ENCODE peak calls at places on chromosome 1, in ten cellular contexts. Z is left ventricle myocardium inferior; W is A549; E is heart left ventricle; G is CD8-positive, alpha-beta T cell; J is transverse colon; Y is dorsolateral prefrontal cortex; V is lower lobe of right lung; P is HCT116; B is hepatocyte. N is an unnamed sample.

GRCh38 chr1:232853994-232854532 is 48.8 kb downstream of the MAP10 start:
- DNase-seq in Z (no peak), W (no peak), E (no peak), G (no peak), J (no peak), Y (no peak), V (no peak), P (no peak), B (no peak), N (no peak)

GRCh38 chr1:183480971-183481431 is 8.7 kb downstream of the SMG7 start:
- DNase-seq in Z (no peak), W (no peak), E (no peak), G (no peak), J (no peak), Y (no peak), V (no peak), P (no peak), B (no peak), N (no peak)

GRCh38 chr1:226730064-226730463 is 9.0 kb downstream of the ITPKB start:
- DNase-seq in Z (no peak), W (no peak), E (no peak), G (no peak), J (no peak), Y (no peak), V (no peak), P (no peak), B (no peak), N (no peak)

GRCh38 chr1:91844862-91845528 is 41.0 kb downstream of the TGFBR3 start:
- DNase-seq in Z (peak; percentile 48), W (peak; percentile 62), E (peak; percentile 65), G (no peak), J (no peak), Y (no peak), V (no peak), P (no peak), B (peak; percentile 69), N (peak; percentile 85)

GRCh38 chr1:145782166-145783099 is 41.5 kb downstream of the RNF115 start:
- DNase-seq in Z (no peak), W (peak; percentile 35), E (no peak), G (no peak), J (no peak), Y (no peak), V (no peak), P (peak; percentile 77), B (no peak), N (no peak)

GRCh38 chr1:202376247-202376646 is 27.7 kb downstream of the PPP1R12B start:
- DNase-seq in Z (no peak), W (no peak), E (no peak), G (no peak), J (no peak), Y (no peak), V (no peak), P (no peak), B (no peak), N (no peak)

GRCh38 chr1:150575072-150575489 is 4.3 kb downstream of the MCL1 start:
- DNase-seq in Z (no peak), W (no peak), E (no peak), G (no peak), J (no peak), Y (no peak), V (no peak), P (no peak), B (peak; percentile 28), N (no peak)

GRCh38 chr1:165415068-165415467 is 29.9 kb downstream of the RXRG start:
- DNase-seq in Z (no peak), W (no peak), E (no peak), G (no peak), J (no peak), Y (no peak), V (no peak), P (no peak), B (no peak), N (no peak)

GRCh38 chr1:35220976-35221375 is 28.0 kb upstream of the SFPQ start:
- DNase-seq in Z (no peak), W (peak; percentile 45), E (no peak), G (no peak), J (no peak), Y (no peak), V (no peak), P (peak; percentile 48), B (peak; percentile 11), N (no peak)

GRCh38 chr1:235069577-235070563 is 58.8 kb downstream of the TOMM20 start:
- DNase-seq in Z (peak; percentile 55), W (peak; percentile 47), E (peak; percentile 66), G (no peak), J (peak; percentile 68), Y (no peak), V (peak; percentile 85), P (no peak), B (peak; percentile 42), N (no peak)

GRCh38 chr1:235070819-235071218 is 57.8 kb downstream of the TOMM20 start:
- DNase-seq in Z (no peak), W (no peak), E (no peak), G (no peak), J (no peak), Y (no peak), V (peak; percentile 14), P (no peak), B (no peak), N (no peak)

GRCh38 chr1:235067396-235068154 is 61.1 kb downstream of the TOMM20 start:
- DNase-seq in Z (peak; percentile 70), W (peak; percentile 92), E (peak; percentile 89), G (no peak), J (peak; percentile 87), Y (peak; percentile 66), V (peak; percentile 88), P (peak; percentile 94), B (peak; percentile 90), N (peak; percentile 94)

GRCh38 chr1:235068155-235069121 is 60.2 kb downstream of the TOMM20 start:
- DNase-seq in Z (no peak), W (peak; percentile 47), E (no peak), G (no peak), J (no peak), Y (no peak), V (peak; percentile 71), P (peak; percentile 49), B (no peak), N (no peak)

DNA sequence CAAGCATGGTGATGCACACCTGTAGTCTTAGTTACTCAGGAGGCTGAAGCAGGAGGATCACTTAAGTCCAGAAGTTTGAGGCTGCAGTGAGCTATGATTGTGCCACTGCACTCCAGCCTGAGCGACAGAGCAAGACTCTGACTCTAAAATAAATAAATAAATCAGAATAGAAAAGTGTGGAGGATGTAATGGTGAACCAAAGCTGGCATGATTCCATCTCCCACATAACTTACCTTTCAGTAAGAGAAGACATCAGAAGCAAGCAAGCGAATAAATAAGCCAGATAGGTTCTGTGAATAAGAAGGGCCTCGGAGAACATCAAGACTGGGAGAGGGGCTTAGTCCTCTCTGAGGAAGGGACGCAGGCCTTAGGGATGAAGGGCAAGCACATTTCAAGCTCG is 59.5 kb downstream of the TOMM20 start:
- DNase-seq in Z (no peak), W (no peak), E (no peak), G (no peak), J (no peak), Y (no peak), V (no peak), P (no peak), B (no peak), N (no peak)
- H3K27ac ChIP-seq in Z (peak overlapping the region; percentile 57), W (peak overlapping the region; percentile 98), E (no peak overlapping the region), G (no peak overlapping the region), J (peak overlapping the region; percentile 54), Y (no peak overlapping the region), V (peak overlapping the region; percentile 69), P (no peak overlapping the region), B (peak overlapping the region; percentile 96), N (no peak overlapping the region)

DNA sequence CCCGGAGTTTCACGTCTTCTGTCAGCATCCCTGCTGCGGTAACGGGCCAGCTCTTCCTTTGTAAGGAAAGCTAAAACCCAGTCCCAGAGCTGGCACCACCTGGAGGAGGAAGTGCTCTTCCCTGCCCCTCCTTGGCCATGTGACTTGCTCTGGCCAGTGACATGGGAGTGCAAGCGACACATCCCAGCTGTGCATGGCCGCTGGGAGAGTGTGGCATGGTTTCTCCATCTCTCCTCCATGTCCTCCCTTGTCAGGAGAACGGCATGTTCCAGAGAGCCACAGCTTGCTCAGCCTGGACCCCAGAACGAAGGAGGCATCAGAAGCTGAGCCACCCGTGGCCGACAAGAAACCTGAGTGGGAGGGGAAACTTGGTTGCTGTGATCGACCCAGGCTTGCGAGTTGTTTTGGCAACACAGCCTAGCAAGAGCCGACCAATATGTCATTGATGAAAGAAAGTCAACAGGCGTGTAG is 2.7 kb upstream of the PRXL2B start:
- DNase-seq in Z (no peak), W (no peak), E (peak; percentile 27), G (no peak), J (peak; percentile 37), Y (no peak), V (peak; percentile 75), P (no peak), B (peak; percentile 20), N (no peak)
- TF ChIP-seq CTCF in Z (no peak), W (no peak), E (no peak), G (no peak), J (no peak), Y (no peak), V (no peak), P (no peak), B (no peak), N (no peak)

DNA sequence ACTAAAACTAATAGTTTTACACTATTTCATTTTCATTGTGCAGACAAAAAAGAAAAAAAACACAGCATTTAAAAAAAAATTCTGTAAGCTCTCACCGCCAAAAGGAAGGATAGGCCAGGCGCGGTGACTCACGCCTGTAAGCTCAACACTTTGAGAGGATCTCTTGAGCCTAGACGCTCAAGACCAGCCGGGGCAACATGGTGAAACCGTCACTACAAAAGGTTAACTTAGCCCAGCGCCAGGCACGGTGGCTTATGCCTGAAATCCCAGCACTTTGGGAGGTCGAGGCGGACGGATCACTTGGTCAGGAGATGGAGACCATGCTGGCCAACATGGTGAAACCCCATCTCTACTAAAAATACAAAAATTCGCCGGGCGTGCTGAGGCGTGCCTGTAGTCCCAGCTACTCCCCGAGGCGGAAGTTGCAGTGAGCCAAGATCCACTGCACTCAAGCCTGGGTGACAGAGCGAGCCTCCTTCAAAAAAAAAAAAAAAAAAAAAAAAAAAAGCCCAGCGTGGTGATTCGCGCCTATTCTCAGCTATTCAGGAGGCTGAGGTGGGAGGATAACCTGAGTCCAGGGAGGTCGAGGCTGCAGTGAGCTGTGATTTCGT is 14.3 kb upstream of the SPEN start:
- DNase-seq in Z (peak; percentile 42), W (no peak), E (peak; percentile 70), G (no peak), J (peak; percentile 72), Y (peak; percentile 48), V (peak; percentile 81), P (peak; percentile 47), B (no peak), N (no peak)
- H3K4me3 ChIP-seq in Z (peak overlapping the region; percentile 78), W (peak overlapping the region; percentile 77), E (peak overlapping the region; percentile 92), G (peak overlapping the region; percentile 83), J (peak overlapping the region; percentile 64), Y (peak overlapping the region; percentile 82), V (peak overlapping the region; percentile 67), P (peak overlapping the region; percentile 57), B (peak overlapping the region; percentile 76), N (peak overlapping the region; percentile 84)

DNA sequence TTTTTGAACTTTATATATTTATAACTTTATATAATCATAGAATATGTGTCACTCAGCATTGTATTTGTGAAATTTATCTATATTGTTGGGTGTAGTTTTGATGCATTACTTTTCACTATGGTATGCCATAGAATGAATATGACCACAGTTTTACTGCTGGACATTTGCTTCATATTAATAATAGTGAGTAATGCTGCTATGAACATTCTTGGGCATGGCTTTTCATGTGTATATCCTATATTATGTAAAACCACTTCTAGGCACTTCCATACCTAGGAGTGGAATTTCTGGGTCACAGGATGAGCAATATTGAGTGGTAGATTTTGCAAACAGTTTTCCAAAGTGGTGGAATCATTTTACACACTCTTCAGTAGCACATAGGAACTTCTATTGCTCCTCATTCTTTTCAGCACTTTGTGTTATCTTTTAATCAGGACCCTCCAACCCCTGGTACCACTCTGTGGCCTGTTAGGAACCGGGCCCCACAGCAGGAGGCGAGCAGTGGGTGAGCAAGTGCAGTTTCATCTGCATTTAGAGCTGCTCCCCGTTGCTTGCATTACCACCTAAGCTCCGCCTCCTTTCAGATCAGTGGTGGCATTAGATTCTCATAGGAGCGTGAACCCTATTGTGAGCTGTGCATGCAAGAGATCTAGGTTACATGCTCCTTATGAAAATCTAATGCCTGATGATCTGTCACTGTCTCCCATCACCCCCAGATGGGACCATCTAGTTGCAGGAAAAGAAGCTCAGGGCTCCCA is 56.0 kb upstream of the CNIH3 start:
- DNase-seq in Z (no peak), W (no peak), E (no peak), G (no peak), J (no peak), Y (no peak), V (no peak), P (no peak), B (no peak), N (no peak)
- H3K27ac ChIP-seq in Z (no peak overlapping the region), W (no peak overlapping the region), E (no peak overlapping the region), G (no peak overlapping the region), J (no peak overlapping the region), Y (no peak overlapping the region), V (no peak overlapping the region), P (no peak overlapping the region), B (no peak overlapping the region), N (no peak overlapping the region)